ENCODE peak calls at places on chromosomes 11 and 22, in six cellular contexts. Y is GM23338, A is PC-3, I is MM.1S, N is SK-N-SH, G is OCI-LY7. W is an unnamed sample.

GRCh38 chr11:64705501-64705900 is 17.5 kb downstream of the NRXN2 start:
- DNase-seq in G (no peak), A (no peak), Y (no peak), N (no peak), I (no peak), W (no peak)

GRCh38 chr11:44817207-44817944 is 90.6 kb downstream of the TSPAN18 start:
- DNase-seq in Y (no peak), I (no peak), N (no peak), G (no peak), A (no peak), W (no peak)

GRCh38 chr11:1891831-1892115 is at the start of gene PRR33:
- DNase-seq in Y (no peak), N (peak; percentile 26), A (no peak), G (no peak), I (no peak), W (no peak)

GRCh38 chr11:1310772-1311468 is 1.5 kb upstream of the TOLLIP start:
- DNase-seq in Y (no peak), N (no peak), I (no peak), A (no peak), G (peak; percentile 61), W (no peak)

GRCh38 chr11:17693531-17693930 is 25.8 kb upstream of the MYOD1 start:
- DNase-seq in A (no peak), N (no peak), Y (no peak), G (no peak), I (no peak), W (no peak)

GRCh38 chr11:22807855-22808558 is 21.6 kb downstream of the SVIP start:
- DNase-seq in N (no peak), I (peak; percentile 37), G (peak; percentile 55), A (peak; percentile 54), Y (no peak), W (no peak)

GRCh38 chr11:115201121-115201792 is 303.0 kb downstream of the CADM1 start:
- DNase-seq in N (peak; percentile 37), A (no peak), G (no peak), Y (no peak), I (no peak), W (no peak)

GRCh38 chr11:6911946-6912345 is 8.9 kb upstream of the OR2D3 start:
- DNase-seq in I (no peak), A (peak; percentile 39), G (no peak), Y (no peak), N (no peak), W (no peak)

GRCh38 chr22:27752771-27753170 is 48.8 kb downstream of the MN1 start:
- DNase-seq in A (peak; percentile 39), I (no peak), N (no peak), G (no peak), Y (no peak), W (no peak)

GRCh38 chr11:2314525-2315394 is 12.9 kb downstream of the TSPAN32 start:
- DNase-seq in I (no peak), N (peak; percentile 95), Y (no peak), G (no peak), A (no peak), W (no peak)

GRCh38 chr22:39263626-39264025 is 18.8 kb upstream of the PDGFB start:
- DNase-seq in A (no peak), Y (no peak), N (no peak), G (no peak), I (no peak), W (no peak)

GRCh38 chr11:112795896-112796686 is 165.1 kb upstream of the NCAM1 start:
- DNase-seq in G (no peak), A (no peak), I (no peak), N (no peak), Y (no peak), W (no peak)

GRCh38 chr11:35144811-35145210 is 5.8 kb downstream of the CD44 start:
- DNase-seq in N (no peak), G (no peak), I (no peak), Y (no peak), A (peak; percentile 41), W (no peak)

GRCh38 chr11:102981324-102981910 is 25.9 kb upstream of the MMP13 start:
- DNase-seq in G (no peak), I (peak; percentile 49), A (no peak), Y (peak; percentile 14), N (no peak), W (no peak)

GRCh38 chr11:118785362-118785761 is 5.6 kb downstream of the DDX6 start:
- DNase-seq in N (no peak), Y (no peak), I (no peak), G (no peak), A (peak; percentile 80), W (no peak)

GRCh38 chr11:87039371-87039770 is 1.6 kb downstream of the TMEM135 start:
- DNase-seq in A (no peak), Y (no peak), I (no peak), N (no peak), G (no peak), W (no peak)

GRCh38 chr22:17346578-17346977 is 22.7 kb upstream of the CECR2 start:
- DNase-seq in N (no peak), I (no peak), Y (no peak), G (no peak), A (no peak), W (no peak)

GRCh38 chr11:92880391-92880790 is 89.1 kb upstream of the MTNR1B start:
- DNase-seq in Y (no peak), G (no peak), A (no peak), I (no peak), N (no peak), W (no peak)

GRCh38 chr11:45927684-45928413 is 5.4 kb downstream of the LARGE2 start:
- DNase-seq in Y (no peak), I (no peak), A (no peak), G (no peak), N (no peak), W (no peak)

GRCh38 chr11:24289301-24289700 is 207.6 kb upstream of the LUZP2 start:
- DNase-seq in Y (no peak), G (no peak), A (no peak), I (no peak), N (no peak), W (no peak)

DNA sequence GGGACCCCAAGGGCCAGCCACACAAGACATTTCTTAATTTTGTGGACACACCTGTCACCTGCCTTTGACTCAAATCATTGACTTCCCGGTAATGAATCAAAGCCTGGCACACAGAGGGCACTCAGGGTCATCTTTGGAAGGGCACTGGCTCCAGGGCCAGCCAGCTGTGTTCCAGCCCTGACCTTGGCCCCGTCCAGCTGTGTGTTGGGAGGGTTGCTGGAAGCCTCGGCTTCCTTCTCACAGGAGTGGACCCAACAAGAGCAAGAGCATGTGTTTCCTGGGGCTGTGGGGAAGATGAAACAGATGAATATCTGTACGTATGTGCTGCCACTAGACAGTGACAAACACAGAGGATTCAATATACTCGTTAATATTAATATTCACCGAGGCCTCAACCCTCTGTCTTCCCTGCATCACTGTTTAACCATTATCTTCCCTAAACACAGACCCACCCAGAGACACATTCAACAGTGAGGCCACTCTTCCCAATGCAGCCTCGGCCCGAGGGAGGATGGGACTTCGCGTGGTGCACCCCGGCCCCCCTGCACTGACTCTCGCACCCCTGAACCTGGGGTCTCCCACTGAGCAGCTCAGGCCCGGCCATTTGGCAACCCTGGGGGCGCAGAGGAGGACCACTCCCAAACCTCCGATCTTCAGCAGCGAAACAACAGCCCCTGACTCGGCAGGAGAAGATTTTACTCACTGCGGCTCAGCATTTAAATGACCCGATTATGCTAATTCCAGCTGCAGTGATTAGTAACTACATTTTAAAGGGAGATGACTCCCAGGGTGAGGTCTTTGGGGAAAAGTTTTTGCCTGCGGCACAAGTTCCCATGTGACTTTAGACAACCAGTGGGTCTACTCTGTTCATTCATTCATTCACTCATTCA is 45.7 kb downstream of the PHF21B start:
- DNase-seq in N (peak; percentile 52), I (no peak), Y (no peak), G (no peak), A (no peak), W (no peak)
- H3K9me2 ChIP-seq in N (no peaks in the 10 kb centered on the region), I (no peaks in the 10 kb centered on the region), Y (no peaks in the 10 kb centered on the region), G (no peaks in the 10 kb centered on the region), A (no peaks in the 10 kb centered on the region), W (no peaks in the 10 kb centered on the region)

GRCh38 chr11:56196705-56197104 is 20.3 kb downstream of the OR5J2 start:
- DNase-seq in I (no peak), Y (no peak), G (no peak), N (no peak), A (no peak), W (no peak)
- H3K9me2 ChIP-seq in I (no peaks in the 10 kb centered on the region), Y (no peaks in the 10 kb centered on the region), G (no peaks in the 10 kb centered on the region), N (no peaks in the 10 kb centered on the region), A (no peaks in the 10 kb centered on the region), W (no peaks in the 10 kb centered on the region)

DNA sequence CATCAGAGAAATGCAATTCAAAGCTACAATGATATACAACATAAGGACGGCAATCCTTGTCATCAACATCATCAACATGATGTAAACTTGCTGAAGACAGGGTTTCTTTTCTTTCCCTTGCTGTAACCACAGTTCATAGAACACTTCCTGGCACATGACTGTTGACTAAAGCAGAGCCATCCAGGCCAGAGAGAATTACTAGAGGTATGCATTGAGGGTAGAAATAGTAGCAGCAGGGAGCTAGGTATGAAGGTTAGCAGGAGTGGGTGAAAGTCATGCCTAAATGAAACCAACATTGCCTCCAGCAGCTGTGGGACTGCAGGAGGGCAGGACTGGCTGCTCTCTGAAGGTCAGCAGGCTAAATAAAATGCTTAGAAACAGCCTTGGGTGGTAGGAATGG is 103.7 kb downstream of the LRRC32 start:
- DNase-seq in A (no peak), I (peak; percentile 82), G (no peak), N (no peak), Y (no peak), W (no peak)
- H3K9me2 ChIP-seq in A (no peaks in the 10 kb centered on the region), I (no peaks in the 10 kb centered on the region), G (no peaks in the 10 kb centered on the region), N (no peaks in the 10 kb centered on the region), Y (no peaks in the 10 kb centered on the region), W (no peaks in the 10 kb centered on the region)

DNA sequence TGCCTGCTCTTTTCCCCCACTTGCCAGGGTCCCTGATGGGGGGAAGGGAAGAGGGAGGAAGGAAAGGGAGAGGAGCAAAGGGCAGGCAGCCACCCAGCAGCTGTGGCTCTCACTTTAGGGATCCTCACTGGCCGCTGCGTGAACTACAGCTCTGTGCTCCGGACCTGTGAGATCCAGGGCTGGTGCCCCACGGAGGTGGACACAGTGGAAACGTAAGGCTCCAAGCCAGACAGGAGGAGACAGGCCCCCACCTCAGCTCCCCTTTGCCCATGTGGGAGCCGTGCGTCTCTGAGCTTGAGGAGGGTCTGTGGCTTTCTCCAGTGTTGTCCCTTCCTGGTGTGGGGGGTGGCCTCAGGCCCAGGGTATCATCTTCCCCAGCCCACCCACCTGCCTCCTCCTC is 9.9 kb downstream of the P2RX3 start:
- DNase-seq in I (no peak), Y (no peak), A (no peak), N (no peak), G (no peak), W (no peak)
- H3K9me2 ChIP-seq in I (no peaks in the 10 kb centered on the region), Y (no peaks in the 10 kb centered on the region), A (no peaks in the 10 kb centered on the region), N (no peaks in the 10 kb centered on the region), G (no peaks in the 10 kb centered on the region), W (no peaks in the 10 kb centered on the region)

DNA sequence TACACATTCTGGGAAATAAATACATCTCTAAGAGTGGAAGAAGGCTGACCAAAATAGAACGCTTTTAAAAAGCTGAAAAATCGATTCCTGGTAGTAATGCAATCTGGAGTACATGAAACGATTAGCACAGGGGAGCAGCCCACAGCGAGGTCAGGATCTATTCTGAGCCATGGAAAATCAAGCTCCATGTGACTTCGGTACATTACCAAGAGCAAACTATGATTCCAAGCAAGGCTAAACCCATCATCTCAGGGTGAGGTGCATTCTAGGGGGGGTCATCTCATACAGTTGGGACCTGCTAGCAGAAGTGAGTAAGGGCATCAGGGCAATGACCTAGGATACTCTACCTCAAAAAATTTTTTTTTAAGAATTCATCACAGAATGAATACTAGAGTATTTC is 249.2 kb downstream of the BLID start:
- DNase-seq in A (no peak), G (no peak), I (no peak), N (no peak), Y (no peak), W (no peak)
- H3K9me2 ChIP-seq in A (no peaks in the 10 kb centered on the region), G (no peaks in the 10 kb centered on the region), I (no peaks in the 10 kb centered on the region), N (no peaks in the 10 kb centered on the region), Y (peaks cover 4% of the 10 kb centered on the region), W (no peaks in the 10 kb centered on the region)

W was measured in HCT116.